ENCODE peak calls at places on chromosomes 7 and 10, in six cellular contexts. B is AG04450, S is kidney, O is HCT116, C is endodermal cell, P is NB4. Q is an unnamed sample.

GRCh38 chr7:92916751-92917369 is 80.5 kb upstream of the CDK6 start:
- DNase-seq in B (no peak), S (no peak), C (peak; percentile 85), O (peak; percentile 32), P (no peak), Q (no peak)

GRCh38 chr10:35074266-35074665 is 15.9 kb downstream of the CUL2 start:
- DNase-seq in O (no peak), B (no peak), P (no peak), C (no peak), S (no peak), Q (no peak)

GRCh38 chr7:30888783-30889182 is 22.9 kb upstream of the AQP1 start:
- DNase-seq in O (no peak), C (no peak), P (no peak), S (no peak), B (peak; percentile 66), Q (no peak)

GRCh38 chr7:124032369-124033092 is at the start of gene TMEM229A:
- DNase-seq in C (peak; percentile 90), P (no peak), O (no peak), B (no peak), S (peak; percentile 76), Q (peak; percentile 86)

GRCh38 chr10:92177546-92177945 is 113.3 kb downstream of the CPEB3 start:
- DNase-seq in B (no peak), O (no peak), S (no peak), C (no peak), P (no peak), Q (no peak)

GRCh38 chr7:22607180-22607579 is 107.2 kb upstream of the STEAP1B start:
- DNase-seq in C (no peak), B (no peak), O (no peak), S (no peak), P (no peak), Q (no peak)

GRCh38 chr7:42691030-42691639 is 220.7 kb downstream of the C7orf25 start:
- DNase-seq in C (peak; percentile 82), B (no peak), P (peak; percentile 57), S (no peak), O (peak; percentile 10), Q (no peak)

GRCh38 chr7:2730846-2731770 is 43.1 kb downstream of the AMZ1 start:
- DNase-seq in C (peak; percentile 30), B (no peak), P (no peak), O (no peak), S (peak; percentile 58), Q (peak; percentile 76)

GRCh38 chr10:125149278-125150047 is 10.9 kb downstream of the CTBP2 start:
- DNase-seq in P (peak; percentile 34), B (no peak), C (peak; percentile 67), O (peak; percentile 52), S (peak; percentile 88), Q (no peak)

GRCh38 chr7:5296627-5297226 is 14.0 kb downstream of the SLC29A4 start:
- DNase-seq in P (no peak), O (no peak), C (peak; percentile 97), B (no peak), S (no peak), Q (no peak)

GRCh38 chr10:106557053-106557452 is 607.5 kb downstream of the SORCS1 start:
- DNase-seq in B (no peak), P (no peak), O (no peak), C (no peak), S (no peak), Q (no peak)

GRCh38 chr7:130897515-130898419 is 163.8 kb upstream of the KLF14 start:
- DNase-seq in C (no peak), O (no peak), P (no peak), S (peak; percentile 89), B (no peak), Q (no peak)

GRCh38 chr10:110069502-110069982 is 61.8 kb downstream of the ADD3 start:
- DNase-seq in B (no peak), P (peak; percentile 25), C (no peak), O (no peak), S (no peak), Q (no peak)

GRCh38 chr7:96075510-96076349 is 246.2 kb downstream of the SLC25A13 start:
- DNase-seq in B (peak; percentile 27), P (peak; percentile 46), S (peak; percentile 84), O (peak; percentile 8), C (peak; percentile 84), Q (peak; percentile 86)

GRCh38 chr7:74515276-74515675 is 61.6 kb downstream of the GTF2IRD1 start:
- DNase-seq in S (no peak), C (no peak), P (no peak), O (no peak), B (no peak), Q (no peak)

GRCh38 chr10:121846555-121846954 is 81.3 kb downstream of the ATE1 start:
- DNase-seq in S (no peak), B (no peak), O (no peak), C (no peak), P (no peak), Q (no peak)

GRCh38 chr7:68484731-68485130 is 1113.5 kb upstream of the AUTS2 start:
- DNase-seq in B (no peak), O (no peak), C (no peak), S (no peak), P (no peak), Q (no peak)

GRCh38 chr7:148084138-148084537 is 506.4 kb upstream of the C7orf33 start:
- DNase-seq in O (peak; percentile 12), C (peak; percentile 89), S (no peak), B (no peak), P (peak; percentile 63), Q (no peak)

GRCh38 chr7:140312141-140312846 is 86.0 kb downstream of the SLC37A3 start:
- DNase-seq in P (no peak), C (no peak), S (no peak), B (no peak), O (no peak), Q (no peak)

GRCh38 chr10:117005454-117006055 is 568 bp upstream of the SHTN1 start:
- DNase-seq in S (no peak), C (peak; percentile 85), B (no peak), P (no peak), O (peak; percentile 54), Q (no peak)

GRCh38 chr7:120989571-120990220 is 1.2 kb downstream of the CPED1 start:
- DNase-seq in S (peak; percentile 68), O (no peak), C (peak; percentile 49), B (no peak), P (no peak), Q (no peak)

GRCh38 chr7:116546916-116547315 is 22.1 kb downstream of the CAV1 start:
- DNase-seq in B (no peak), C (no peak), S (no peak), P (no peak), O (no peak), Q (no peak)

GRCh38 chr7:157576415-157576814 is 239.6 kb downstream of the DNAJB6 start:
- DNase-seq in P (no peak), O (no peak), S (peak; percentile 83), C (no peak), B (no peak), Q (no peak)

GRCh38 chr7:100563809-100564400 is 9.8 kb downstream of the SAP25 start:
- DNase-seq in O (no peak), B (no peak), P (peak; percentile 89), S (peak; percentile 91), C (peak; percentile 95), Q (peak; percentile 92)

GRCh38 chr10:79140083-79140793 is 71.5 kb downstream of the ZMIZ1 start:
- DNase-seq in P (no peak), O (no peak), C (no peak), S (no peak), B (no peak), Q (no peak)

GRCh38 chr7:32072397-32072796 is 2.2 kb upstream of the PDE1C start:
- DNase-seq in P (no peak), S (no peak), O (no peak), C (no peak), B (no peak), Q (no peak)
- TF ChIP-seq CTCF in P (no peak), S (no peak), O (no peak), C (peak; percentile 41), B (no peak), Q (peak; percentile 47)

GRCh38 chr7:64632029-64632428 is 33.9 kb upstream of the ZNF107 start:
- DNase-seq in P (no peak), O (no peak), B (no peak), C (no peak), S (no peak), Q (no peak)

GRCh38 chr7:64628192-64628591 is 37.7 kb upstream of the ZNF107 start:
- DNase-seq in O (no peak), B (no peak), C (no peak), S (no peak), P (peak; percentile 30), Q (no peak)

GRCh38 chr7:64633401-64633800 is 32.5 kb upstream of the ZNF107 start:
- DNase-seq in B (no peak), O (no peak), C (no peak), P (no peak), S (no peak), Q (no peak)

GRCh38 chr7:64628721-64629120 is 37.2 kb upstream of the ZNF107 start:
- DNase-seq in B (no peak), S (no peak), P (no peak), C (no peak), O (no peak), Q (no peak)

GRCh38 chr7:64630496-64630895 is 35.4 kb upstream of the ZNF107 start:
- DNase-seq in S (no peak), O (peak; percentile 16), C (no peak), B (no peak), P (peak; percentile 47), Q (no peak)
- TF ChIP-seq CTCF in S (peak; percentile 49), O (peak; percentile 51), C (peak; percentile 63), B (peak; percentile 45), P (peak; percentile 62), Q (peak; percentile 39)

GRCh38 chr10:44949915-44950314 is 9.7 kb upstream of the RASSF4 start:
- DNase-seq in S (no peak), O (no peak), C (no peak), P (no peak), B (no peak), Q (no peak)

GRCh38 chr10:44948713-44949112 is 10.9 kb upstream of the RASSF4 start:
- DNase-seq in S (no peak), O (no peak), B (no peak), C (no peak), P (no peak), Q (no peak)

GRCh38 chr10:44950326-44951225 is 9.0 kb upstream of the RASSF4 start:
- DNase-seq in B (no peak), O (no peak), P (no peak), S (no peak), C (no peak), Q (no peak)

GRCh38 chr10:44947356-44948152 is 12.0 kb upstream of the RASSF4 start:
- DNase-seq in S (no peak), B (no peak), C (no peak), O (no peak), P (peak; percentile 86), Q (no peak)

GRCh38 chr10:44949127-44949802 is 10.3 kb upstream of the RASSF4 start:
- DNase-seq in C (no peak), O (no peak), S (no peak), B (no peak), P (no peak), Q (no peak)
- TF ChIP-seq CTCF in C (peak; percentile 46), O (no peak), S (no peak), B (no peak), P (no peak), Q (no peak)

DNA sequence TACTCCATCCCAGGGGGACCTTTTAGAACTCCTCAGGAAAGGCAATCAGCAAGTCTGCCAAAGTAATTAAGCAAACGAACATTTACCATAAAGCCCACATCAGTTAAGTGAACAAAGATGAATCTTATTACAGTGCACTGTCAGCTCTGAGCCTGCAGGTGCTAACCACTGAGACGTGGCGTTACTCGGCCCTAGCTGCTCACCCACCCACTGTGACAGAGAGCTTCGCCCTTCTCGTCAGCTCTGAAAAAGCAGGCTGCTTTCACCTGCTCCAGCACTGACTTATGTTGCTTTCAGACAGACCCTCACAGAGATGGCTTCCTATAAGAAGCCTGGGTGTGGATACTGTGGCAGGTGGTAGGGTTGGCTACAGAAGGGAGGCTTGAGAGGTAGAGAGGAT is 57.7 kb upstream of the KCNIP2 start:
- DNase-seq in S (no peak), B (no peak), C (peak; percentile 71), O (no peak), P (no peak), Q (no peak)
- TF ChIP-seq CTCF in S (no peak), B (no peak), C (peak; percentile 56), O (no peak), P (no peak), Q (no peak)